ENCODE peak calls at places on chromosomes 11 and 22, in seven cellular contexts. I is suprapubic skin, H is esophagus squamous epithelium, Z is psoas muscle, L is GM23338, M is heart right ventricle, K is prostate gland. F is an unnamed sample. For H3K4me1, the result is how much of the 10 kb centered on the place peaks cover.

GRCh38 chr11:66429983-66430602 is 8.6 kb downstream of the MRPL11 start:
- DNase-seq in I (peak), H (no peak), Z (peak), L (peak), M (peak), K (peak), F (peak)

GRCh38 chr11:86802601-86803051 is 2.3 kb downstream of the PRSS23 start:
- DNase-seq in I (no peak), H (no peak), Z (no peak), L (peak), M (no peak), K (peak), F (no peak)

GRCh38 chr11:12826441-12826840 is 152.2 kb downstream of the TEAD1 start:
- DNase-seq in I (no peak), H (no peak), Z (no peak), L (no peak), M (no peak), K (no peak), F (no peak)

GRCh38 chr11:129141748-129142475 is 50.2 kb downstream of the ARHGAP32 start:
- DNase-seq in I (no peak), H (no peak), Z (no peak), L (no peak), M (no peak), K (no peak), F (peak)

GRCh38 chr11:132456735-132457328 is 1075.5 kb downstream of the OPCML start:
- DNase-seq in I (no peak), H (no peak), Z (no peak), L (peak), M (no peak), K (no peak), F (no peak)

GRCh38 chr11:76132268-76132667 is 74.0 kb downstream of the WNT11 start:
- DNase-seq in I (no peak), H (no peak), Z (no peak), L (no peak), M (no peak), K (no peak), F (no peak)

GRCh38 chr11:62431171-62431895 is 12.5 kb downstream of the SCGB1A1 start:
- DNase-seq in I (no peak), H (no peak), Z (no peak), L (no peak), M (no peak), K (no peak), F (no peak)

GRCh38 chr22:41906822-41907221 is 8.1 kb downstream of the SHISA8 start:
- DNase-seq in I (no peak), H (no peak), Z (no peak), L (no peak), M (no peak), K (no peak), F (no peak)

GRCh38 chr11:10876168-10876567 is 18.3 kb upstream of the ZBED5 start:
- DNase-seq in I (no peak), H (no peak), Z (no peak), L (no peak), M (no peak), K (no peak), F (no peak)

GRCh38 chr11:9203715-9204311 is 61.3 kb downstream of the DENND5A start:
- DNase-seq in I (no peak), H (no peak), Z (no peak), L (peak), M (peak), K (no peak), F (peak)

GRCh38 chr11:19185036-19185435 is 16.7 kb downstream of the CSRP3 start:
- DNase-seq in I (no peak), H (no peak), Z (no peak), L (no peak), M (no peak), K (no peak), F (no peak)

GRCh38 chr22:17540481-17540880 is 22.8 kb upstream of the SLC25A18 start:
- DNase-seq in I (no peak), H (no peak), Z (no peak), L (peak), M (no peak), K (no peak), F (no peak)
- TF ChIP-seq CTCF in I (no peak), H (no peak), Z (peak), L (peak), M (no peak), K (no peak), F (no peak)

GRCh38 chr22:45084400-45084920 is 74.7 kb upstream of the PHF21B start:
- DNase-seq in I (no peak), H (no peak), Z (no peak), L (no peak), M (no peak), K (no peak), F (no peak)
- H3K27ac ChIP-seq in I (no peak), H (no peak), Z (no peak), L (no peak), M (no peak), K (no peak), F (no peak)

GRCh38 chr22:49183826-49184216 is 643.9 kb downstream of the BRD1 start:
- DNase-seq in I (no peak), H (no peak), Z (peak), L (no peak), M (no peak), K (no peak), F (no peak)

GRCh38 chr22:49183208-49183825 is 644.4 kb downstream of the BRD1 start:
- DNase-seq in I (no peak), H (no peak), Z (peak), L (no peak), M (no peak), K (no peak), F (no peak)

GRCh38 chr22:49185312-49185969 is 642.2 kb downstream of the BRD1 start:
- DNase-seq in I (no peak), H (no peak), Z (peak), L (no peak), M (no peak), K (no peak), F (no peak)

GRCh38 chr22:49186293-49186692 is 641.4 kb downstream of the BRD1 start:
- DNase-seq in I (no peak), H (no peak), Z (no peak), L (no peak), M (no peak), K (no peak), F (no peak)

DNA sequence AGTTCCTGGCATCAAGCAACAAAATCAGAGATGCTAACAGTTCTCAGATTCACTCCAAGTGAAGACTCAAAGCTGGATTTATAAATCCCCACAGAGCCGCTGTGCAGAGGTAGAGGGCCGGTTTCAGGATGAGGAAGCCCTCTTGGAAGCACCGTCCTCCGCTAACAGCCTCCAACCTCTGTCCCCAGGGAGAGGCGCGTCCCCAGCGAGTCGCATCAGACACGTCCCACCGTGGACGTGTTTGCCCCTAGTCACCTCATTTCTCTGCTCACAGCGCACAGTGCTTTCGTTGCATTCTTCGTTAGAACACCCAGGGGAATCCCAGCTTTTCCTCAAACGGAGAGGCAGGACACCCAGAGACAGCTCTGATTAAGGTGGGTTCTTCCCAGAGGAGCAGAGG is 642.9 kb downstream of the BRD1 start:
- DNase-seq in I (no peak), H (no peak), Z (peak), L (no peak), M (no peak), K (no peak), F (no peak)
- H3K4me1 ChIP-seq in I (under half), H (under half), Z (under half), L (under half), M (under half), K (under half), F (under half)

GRCh38 chr11:34417203-34417602 is 21.5 kb upstream of the CAT start:
- DNase-seq in I (no peak), H (no peak), Z (no peak), L (peak), M (no peak), K (no peak), F (no peak)
- TF ChIP-seq CTCF in I (no peak), H (no peak), Z (no peak), L (peak), M (no peak), K (no peak), F (peak)